ENCODE peak calls at places on chromosome 1, in five cellular contexts. A, B, L, V and I are unnamed samples.

GRCh38 chr1:186722711-186723309 is 42.6 kb upstream of the PTGS2 start:
- DNase-seq in V (no peak), L (peak), B (peak), A (no peak), I (peak)

GRCh38 chr1:156502749-156503671 is 2.4 kb upstream of the MEF2D start:
- DNase-seq in L (peak), B (peak), V (peak), A (peak), I (peak)

GRCh38 chr1:96955307-96956012 is 233.9 kb downstream of the PTBP2 start:
- DNase-seq in L (no peak), V (no peak), A (no peak), B (no peak), I (no peak)

GRCh38 chr1:179953974-179954493 is 576 bp upstream of the CEP350 start:
- DNase-seq in V (no peak), L (peak), A (no peak), B (no peak), I (no peak)

GRCh38 chr1:100528861-100529260 is 9.1 kb upstream of the GPR88 start:
- DNase-seq in A (peak), V (no peak), L (peak), B (no peak), I (no peak)

GRCh38 chr1:14626869-14627607 is 28.6 kb downstream of the KAZN start:
- DNase-seq in A (no peak), B (no peak), L (peak), V (peak), I (peak)

GRCh38 chr1:98210064-98210463 is 289.2 kb upstream of the DPYD start:
- DNase-seq in B (peak), A (peak), V (no peak), L (peak), I (peak)

GRCh38 chr1:91617242-91617837 is 116.7 kb downstream of the CDC7 start:
- DNase-seq in V (no peak), B (peak), L (no peak), A (no peak), I (no peak)

GRCh38 chr1:204975568-204976235 is 67.3 kb upstream of the CNTN2 start:
- DNase-seq in B (peak), V (no peak), L (peak), A (no peak), I (peak)

GRCh38 chr1:116988908-116989307 is 12.7 kb upstream of the CD101 start:
- DNase-seq in A (peak), B (no peak), L (no peak), V (no peak), I (peak)

GRCh38 chr1:25223471-25223870 is 8.8 kb downstream of the SYF2 start:
- DNase-seq in V (no peak), A (no peak), B (no peak), L (no peak), I (no peak)

GRCh38 chr1:9844106-9844505 is 20.3 kb upstream of the CLSTN1 start:
- DNase-seq in B (no peak), L (peak), A (no peak), V (no peak), I (no peak)

GRCh38 chr1:55257958-55258357 is 42.8 kb upstream of the USP24 start:
- DNase-seq in L (peak), B (no peak), A (no peak), V (no peak), I (no peak)

GRCh38 chr1:91712981-91713841 is 172.7 kb downstream of the TGFBR3 start:
- DNase-seq in V (no peak), A (no peak), B (no peak), L (peak), I (no peak)

GRCh38 chr1:207807395-207808321 is 55.8 kb downstream of the CD46 start:
- DNase-seq in V (no peak), A (no peak), B (no peak), L (no peak), I (no peak)

GRCh38 chr1:6880951-6881690 is 95.9 kb downstream of the CAMTA1 start:
- DNase-seq in B (no peak), A (peak), L (no peak), V (no peak), I (no peak)

GRCh38 chr1:52098139-52098871 is 42.2 kb downstream of the BTF3L4 start:
- DNase-seq in B (no peak), V (no peak), L (no peak), A (no peak), I (no peak)

GRCh38 chr1:158654570-158654969 is 31.9 kb downstream of the SPTA1 start:
- DNase-seq in A (no peak), L (no peak), B (no peak), V (no peak), I (no peak)

GRCh38 chr1:21034725-21035628 is 141.7 kb downstream of the EIF4G3 start:
- DNase-seq in L (no peak), B (no peak), A (no peak), V (no peak), I (no peak)

GRCh38 chr1:25727819-25728286 is 72.1 kb upstream of the SELENON start:
- DNase-seq in V (no peak), L (peak), B (no peak), A (peak), I (no peak)

GRCh38 chr1:73832276-73832825 is 365.6 kb downstream of the LRRIQ3 start:
- DNase-seq in B (no peak), A (peak), V (no peak), L (no peak), I (no peak)

GRCh38 chr1:167447521-167448136 is 70.7 kb downstream of the CD247 start:
- DNase-seq in V (peak), A (no peak), L (no peak), B (no peak), I (no peak)

GRCh38 chr1:66402194-66402593 is 131.8 kb upstream of the SGIP1 start:
- DNase-seq in B (no peak), A (no peak), V (peak), L (peak), I (no peak)

GRCh38 chr1:222994506-222995229 is 148.4 kb downstream of the TLR5 start:
- DNase-seq in A (peak), V (no peak), B (no peak), L (peak), I (peak)

GRCh38 chr1:206106328-206107167 is 10.6 kb downstream of the AVPR1B start:
- DNase-seq in A (peak), B (peak), L (peak), V (peak), I (peak)

GRCh38 chr1:175192630-175193338 is at the start of gene KIAA0040:
- DNase-seq in B (peak), A (peak), V (peak), L (peak), I (peak)

GRCh38 chr1:6601049-6601864 is 1.4 kb downstream of the KLHL21 start:
- DNase-seq in B (no peak), A (peak), V (peak), L (peak), I (peak)

GRCh38 chr1:6208723-6209660 is 3.1 kb downstream of the RNF207 start:
- DNase-seq in B (no peak), L (peak), V (no peak), A (peak), I (no peak)

GRCh38 chr1:29465755-29466154 is 229.4 kb downstream of the PTPRU start:
- DNase-seq in A (peak), L (peak), B (peak), V (no peak), I (peak)

GRCh38 chr1:232143315-232143886 is 486.5 kb downstream of the SIPA1L2 start:
- DNase-seq in L (no peak), V (no peak), B (no peak), A (no peak), I (no peak)

GRCh38 chr1:69523032-69523431 is 44.7 kb upstream of the LRRC7 start:
- DNase-seq in L (peak), A (peak), V (no peak), B (no peak), I (peak)

GRCh38 chr1:156846643-156847042 is 12.3 kb downstream of the INSRR start:
- DNase-seq in L (no peak), V (no peak), A (no peak), B (no peak), I (no peak)

GRCh38 chr1:25917996-25918395 is 11.8 kb upstream of the STMN1 start:
- DNase-seq in A (no peak), V (no peak), L (peak), B (no peak), I (no peak)

GRCh38 chr1:184970691-184971161 is 3.6 kb downstream of the NIBAN1 start:
- DNase-seq in B (no peak), V (no peak), L (peak), A (no peak), I (no peak)

DNA sequence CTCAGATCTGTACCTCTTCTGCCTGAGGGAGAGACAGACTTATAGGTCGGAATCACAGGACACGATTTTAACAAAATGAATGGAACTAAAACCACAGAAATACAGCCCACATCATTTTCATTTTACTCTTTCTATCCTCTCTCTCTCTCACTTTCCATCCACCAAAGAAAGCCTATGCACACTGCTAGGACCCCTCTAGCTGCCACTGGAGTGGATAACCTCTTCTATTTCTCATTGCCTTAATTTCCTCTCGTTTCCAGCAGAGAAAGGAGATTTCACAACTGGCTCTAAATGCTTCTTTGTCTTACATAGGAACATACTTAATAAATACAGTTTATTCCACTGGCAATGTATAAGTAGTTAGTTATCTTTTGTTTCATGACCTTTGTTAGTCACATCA is 867.8 kb upstream of the ADGRL4 start:
- DNase-seq in V (no peak), B (no peak), L (peak), A (no peak), I (no peak)
- TF ChIP-seq CTCF in V (no peak), B (no peak), L (peak), A (no peak), I (no peak)

GRCh38 chr1:244918422-244919319 is 54.3 kb upstream of the HNRNPU start:
- DNase-seq in A (peak), B (peak), V (no peak), L (peak), I (no peak)
- TF ChIP-seq CTCF in A (no peak), B (no peak), V (no peak), L (no peak), I (no peak)

DNA sequence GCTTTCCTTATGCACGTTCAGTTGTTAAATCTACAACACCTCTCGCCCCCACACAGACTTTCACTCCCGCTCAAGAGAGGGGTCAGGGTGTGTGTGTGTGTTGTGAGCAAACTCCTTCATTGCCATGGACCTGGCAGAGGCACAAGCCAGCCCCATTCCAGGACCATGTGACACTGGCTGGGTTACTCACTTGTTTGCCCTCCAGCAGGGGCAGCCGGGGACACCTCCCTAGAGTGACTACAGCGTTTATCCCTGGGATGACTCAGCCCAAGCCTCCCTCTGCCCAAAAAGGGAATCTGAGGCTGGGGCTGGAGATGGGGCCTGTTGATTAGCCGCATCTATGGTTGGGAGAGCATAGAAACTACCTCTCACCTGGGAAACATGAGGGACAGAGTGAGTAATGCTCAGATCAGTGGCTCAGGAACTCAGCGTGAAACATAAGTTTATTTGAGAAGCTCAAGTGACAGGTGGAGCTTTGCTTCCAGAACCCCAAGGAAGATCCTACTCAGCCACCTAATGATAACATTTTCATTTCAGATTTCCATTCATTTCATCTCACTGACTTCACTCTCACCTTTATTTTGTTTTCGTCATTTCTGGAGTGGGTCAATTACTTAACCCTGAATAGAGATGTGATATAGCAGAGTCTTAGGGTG is 145.3 kb upstream of the DUSP10 start:
- DNase-seq in V (peak), A (peak), B (peak), L (peak), I (peak)
- TF ChIP-seq CTCF in V (no peak), A (no peak), B (no peak), L (no peak), I (no peak)

GRCh38 chr1:44002606-44003157 is 11.3 kb downstream of the CCDC24 start:
- DNase-seq in B (no peak), V (no peak), A (no peak), L (no peak), I (no peak)
- TF ChIP-seq CTCF in B (peak), V (no peak), A (no peak), L (peak), I (no peak)

GRCh38 chr1:160779662-160780397 is 16.1 kb upstream of the LY9 start:
- DNase-seq in B (peak), A (no peak), V (no peak), L (peak), I (no peak)
- TF ChIP-seq CTCF in B (peak), A (no peak), V (no peak), L (peak), I (peak)

GRCh38 chr1:153265457-153265856 is 6.0 kb downstream of the LORICRIN start:
- DNase-seq in L (no peak), V (no peak), A (no peak), B (no peak), I (no peak)
- TF ChIP-seq CTCF in L (no peak), V (no peak), A (no peak), B (no peak), I (no peak)

DNA sequence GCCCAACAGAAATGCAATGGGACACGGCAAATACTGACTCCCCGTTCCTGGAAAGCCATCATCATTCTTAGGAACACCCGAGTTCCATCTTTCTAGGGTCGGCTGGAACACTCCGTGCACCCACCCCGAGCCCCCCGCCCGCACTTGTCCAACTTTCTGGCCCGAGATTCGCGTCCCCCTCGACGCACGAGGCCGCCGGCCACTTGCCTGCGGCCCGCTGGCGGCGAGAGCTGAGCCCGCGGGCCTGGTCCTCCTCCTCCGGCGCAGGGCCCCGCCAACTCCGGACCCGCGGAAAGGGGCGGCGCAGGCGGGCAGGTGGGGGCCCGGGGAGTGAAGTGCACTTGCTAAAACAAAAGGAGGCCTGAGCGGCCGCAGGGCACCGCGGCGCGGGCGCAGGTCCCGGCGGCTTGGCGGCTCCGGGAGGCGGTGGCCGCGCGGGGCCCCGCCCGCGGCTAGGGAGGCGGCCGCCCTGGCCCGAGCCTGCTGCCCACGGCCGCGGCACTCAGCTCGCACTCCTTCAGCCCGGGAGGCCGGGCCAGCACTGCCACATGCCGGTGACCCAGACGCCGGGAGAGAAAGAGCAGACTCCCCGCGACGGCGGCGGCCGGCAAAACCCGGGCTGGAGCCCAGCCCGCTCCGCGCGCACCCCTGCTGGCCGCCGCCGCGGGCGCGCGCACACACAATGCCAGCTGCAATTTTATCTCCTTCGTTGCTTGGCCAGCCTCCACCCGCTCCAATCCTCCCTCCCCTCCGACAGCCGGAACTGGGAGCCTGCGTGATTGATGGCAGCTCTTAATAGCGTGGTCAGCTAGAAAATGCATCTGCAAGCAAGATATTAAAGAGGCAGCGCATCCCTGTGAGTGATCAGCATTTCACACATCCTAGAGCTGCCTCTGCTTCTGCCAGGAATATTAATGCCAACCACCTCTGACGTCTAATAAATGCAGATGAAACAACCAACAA is 114.3 kb downstream of the RERE start:
- DNase-seq in L (peak), V (peak), A (peak), B (peak), I (peak)
- TF ChIP-seq CTCF in L (no peak), V (no peak), A (no peak), B (no peak), I (peak)